ENCODE peak calls at places on chromosomes 7 and 10, in five cellular contexts. O, C, F, U and S are unnamed samples.
A peak's percentile ranks its signal among the peaks of the same experiment; 100 is the strongest.

GRCh38 chr10:53115660-53116059 is 343.1 kb upstream of the MBL2 start:
- DNase-seq in O (no peak), C (no peak), F (no peak), U (no peak), S (no peak)

GRCh38 chr10:80158598-80159127 is 26.1 kb downstream of the PLAC9 start:
- DNase-seq in O (peak; percentile 83), C (peak; percentile 62), F (peak; percentile 99), U (peak; percentile 94), S (peak; percentile 59)

GRCh38 chr7:152911904-152912303 is 152.4 kb downstream of the ACTR3B start:
- DNase-seq in O (no peak), C (no peak), F (no peak), U (no peak), S (no peak)

GRCh38 chr10:19749185-19749729 is 67.0 kb upstream of the PLXDC2 start:
- DNase-seq in O (no peak), C (no peak), F (peak; percentile 51), U (no peak), S (no peak)

GRCh38 chr7:608954-609711 is 89.5 kb upstream of the PDGFA start:
- DNase-seq in O (no peak), C (no peak), F (no peak), U (no peak), S (no peak)

GRCh38 chr10:78028438-78029293 is 649 bp downstream of the POLR3A start:
- DNase-seq in O (no peak), C (no peak), F (peak; percentile 60), U (peak; percentile 23), S (no peak)

GRCh38 chr7:39691821-39692220 is 68.4 kb downstream of the RALA start:
- DNase-seq in O (no peak), C (no peak), F (peak; percentile 81), U (no peak), S (no peak)

GRCh38 chr10:118948784-118949183 is 80.7 kb upstream of the NANOS1 start:
- DNase-seq in O (no peak), C (no peak), F (no peak), U (no peak), S (no peak)

GRCh38 chr7:28291559-28291958 is 111.0 kb upstream of the JAZF1 start:
- DNase-seq in O (no peak), C (no peak), F (no peak), U (no peak), S (no peak)

GRCh38 chr10:26931223-26931622 is 70.5 kb upstream of the ABI1 start:
- DNase-seq in O (peak; percentile 73), C (no peak), F (no peak), U (no peak), S (peak; percentile 39)

GRCh38 chr10:79252450-79252849 is 94.8 kb upstream of the PPIF start:
- DNase-seq in O (no peak), C (no peak), F (no peak), U (no peak), S (no peak)

GRCh38 chr10:96176985-96177384 is 46.9 kb downstream of the ZNF518A start:
- DNase-seq in O (no peak), C (no peak), F (no peak), U (no peak), S (no peak)

GRCh38 chr7:4214501-4215155 is 467.5 kb upstream of the FOXK1 start:
- DNase-seq in O (no peak), C (no peak), F (no peak), U (no peak), S (no peak)

GRCh38 chr10:17368708-17369272 is 85.6 kb downstream of the ST8SIA6 start:
- DNase-seq in O (no peak), C (no peak), F (no peak), U (no peak), S (no peak)

DNA sequence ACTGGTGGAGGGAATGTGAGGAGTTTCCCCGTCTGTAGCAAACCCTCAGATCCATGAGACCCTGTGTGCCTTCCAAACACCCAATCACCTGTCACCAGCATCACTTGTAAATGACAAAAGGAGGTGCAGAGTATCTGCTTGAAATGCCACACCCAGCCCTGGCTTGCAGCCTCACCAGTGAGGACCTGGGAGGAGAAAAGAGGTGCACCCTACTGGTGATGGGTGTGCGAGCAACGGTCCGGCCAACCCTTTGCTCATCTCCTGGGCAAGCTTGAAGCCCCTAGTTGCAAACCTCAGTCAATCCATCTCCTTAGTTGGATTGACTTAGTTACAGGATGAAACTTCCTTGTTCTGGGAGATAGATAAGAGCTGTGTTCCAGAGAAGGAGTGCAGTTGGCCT is 62.4 kb upstream of the WAPL start:
- DNase-seq in O (no peak), C (no peak), F (no peak), U (no peak), S (no peak)
- TF ChIP-seq CTCF in O (no peak), C (no peak), F (no peak), U (no peak), S (no peak)

DNA sequence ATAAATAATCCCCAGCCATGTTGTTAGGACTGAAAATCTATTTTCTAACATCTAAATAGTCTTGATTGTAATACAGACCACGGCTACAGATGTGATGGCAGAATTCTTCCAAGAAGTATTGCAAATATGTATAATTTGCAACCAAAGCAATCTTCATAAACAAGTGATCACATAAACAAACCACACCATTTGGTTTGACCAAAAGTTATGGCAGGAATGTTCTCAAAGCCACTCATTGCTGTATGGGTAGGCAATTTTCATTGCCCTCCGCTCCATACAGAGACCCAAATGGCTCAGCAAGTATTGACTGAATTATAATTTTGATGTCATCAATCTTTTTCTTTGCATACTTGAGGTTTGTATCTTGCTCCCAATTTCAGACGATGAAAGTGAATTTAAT is 19.0 kb upstream of the RHOBTB1 start:
- DNase-seq in O (no peak), C (no peak), F (no peak), U (no peak), S (no peak)
- TF ChIP-seq CTCF in O (no peak), C (no peak), F (no peak), U (no peak), S (no peak)

DNA sequence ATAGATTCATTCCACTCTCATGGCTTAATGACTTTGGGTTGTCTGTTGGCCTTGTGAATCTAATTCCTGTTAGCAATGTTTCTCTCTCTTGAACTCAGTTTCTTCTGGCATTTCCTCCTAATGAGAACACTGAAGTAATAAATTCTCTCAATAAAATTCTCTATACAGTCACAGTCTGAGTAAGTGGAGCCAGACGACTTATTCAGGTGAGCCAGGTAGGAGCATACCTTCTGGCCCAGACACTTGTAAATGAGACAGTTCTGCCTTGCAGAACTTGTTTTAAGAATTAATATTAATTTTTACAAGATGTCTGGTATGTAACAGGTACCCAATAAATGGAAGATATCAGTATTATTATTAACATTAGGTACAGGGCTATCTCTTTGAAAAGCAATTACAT is 28.6 kb upstream of the AGR2 start:
- DNase-seq in O (no peak), C (no peak), F (no peak), U (no peak), S (no peak)
- TF ChIP-seq CTCF in O (no peak), C (no peak), F (no peak), U (no peak), S (no peak)

DNA sequence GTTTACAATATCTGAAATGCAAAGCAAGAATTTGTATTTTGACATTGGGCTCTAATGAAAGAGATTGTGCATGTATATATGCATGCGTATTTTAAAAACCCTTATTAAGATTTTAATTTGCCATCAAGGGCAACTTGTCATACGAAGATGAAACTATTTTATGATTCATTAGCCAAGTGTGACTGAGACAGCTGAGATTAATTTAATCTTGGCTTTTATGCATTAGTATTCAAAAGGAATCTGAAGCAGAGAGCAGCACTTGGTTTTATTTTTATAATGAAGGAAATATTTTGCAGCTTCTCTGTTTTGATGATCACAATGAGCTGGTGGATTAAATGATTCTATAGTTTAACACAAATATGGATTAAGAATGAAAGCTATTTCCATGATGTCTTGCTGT is 45.9 kb upstream of the AKR1E2 start:
- DNase-seq in O (no peak), C (no peak), F (no peak), U (no peak), S (no peak)
- TF ChIP-seq CTCF in O (no peak), C (no peak), F (no peak), U (no peak), S (no peak)

GRCh38 chr7:2325028-2325625 is 10.9 kb upstream of the SNX8 start:
- DNase-seq in O (no peak), C (no peak), F (no peak), U (no peak), S (no peak)

GRCh38 chr7:2315787-2316186 is 1.5 kb upstream of the SNX8 start:
- DNase-seq in O (no peak), C (no peak), F (no peak), U (no peak), S (no peak)

GRCh38 chr7:2317556-2318293 is 3.5 kb upstream of the SNX8 start:
- DNase-seq in O (no peak), C (no peak), F (no peak), U (no peak), S (no peak)

GRCh38 chr7:2316578-2316977 is 2.3 kb upstream of the SNX8 start:
- DNase-seq in O (no peak), C (no peak), F (no peak), U (no peak), S (no peak)

DNA sequence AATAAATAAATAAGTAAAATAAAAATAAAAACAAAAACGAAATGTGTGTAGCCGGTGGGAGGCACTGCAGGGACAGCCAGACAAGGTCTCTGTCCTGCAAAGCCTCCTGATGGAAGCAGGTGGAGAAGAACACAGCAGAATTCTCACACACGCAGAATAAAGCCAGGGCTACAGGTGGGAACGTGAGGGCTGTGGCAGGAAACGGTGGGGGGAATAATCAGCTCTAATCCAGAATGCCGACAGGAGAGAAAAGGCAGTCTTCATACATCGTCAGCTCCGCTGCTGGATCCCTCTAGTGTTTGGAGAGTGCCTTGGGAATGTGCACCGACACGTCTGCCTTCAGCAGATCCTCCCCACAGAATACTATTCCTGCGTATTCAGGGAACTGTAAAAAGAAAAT is 6.8 kb upstream of the SNX8 start:
- DNase-seq in O (no peak), C (no peak), F (peak; percentile 27), U (no peak), S (no peak)
- TF ChIP-seq CTCF in O (no peak), C (no peak), F (peak; percentile 21), U (no peak), S (no peak)

GRCh38 chr7:82602066-82602465 is 158.5 kb upstream of the CACNA2D1 start:
- DNase-seq in O (no peak), C (no peak), F (no peak), U (no peak), S (no peak)

GRCh38 chr7:82605247-82605864 is 161.8 kb upstream of the CACNA2D1 start:
- DNase-seq in O (peak; percentile 29), C (peak; percentile 65), F (peak; percentile 67), U (peak; percentile 8), S (no peak)

GRCh38 chr7:82599910-82600309 is 156.3 kb upstream of the CACNA2D1 start:
- DNase-seq in O (no peak), C (no peak), F (no peak), U (no peak), S (no peak)

GRCh38 chr7:82598958-82599357 is 155.4 kb upstream of the CACNA2D1 start:
- DNase-seq in O (no peak), C (no peak), F (peak; percentile 57), U (no peak), S (no peak)

GRCh38 chr7:82600601-82601000 is 157.0 kb upstream of the CACNA2D1 start:
- DNase-seq in O (no peak), C (no peak), F (no peak), U (no peak), S (no peak)
- TF ChIP-seq CTCF in O (no peak), C (peak; percentile 39), F (no peak), U (no peak), S (no peak)